ENCODE peak calls at places on chromosomes 3 and 15, in five cellular contexts. One of them, this sample, is unnamed.

GRCh38 chr15:60695713-60696522 is 217.0 kb upstream of the ICE2 start:
- DNase-seq in hippocampal formation: no peak
- DNase-seq in NCI-H1092 treated with DMSO at 0.1 percent for 48 hours: no peak
- DNase-seq in neural crest cell: no peak
- DNase-seq in PC-3: no peak
- DNase-seq in this sample: no peak

GRCh38 chr3:139518296-139518695 is 21.2 kb downstream of the RBP1 start:
- DNase-seq in hippocampal formation: no peak
- DNase-seq in NCI-H1092 treated with DMSO at 0.1 percent for 48 hours: no peak
- DNase-seq in neural crest cell: no peak
- DNase-seq in PC-3: no peak
- DNase-seq in this sample: no peak

GRCh38 chr3:119559441-119559963 is at the start of gene CD80:
- DNase-seq in hippocampal formation: no peak
- DNase-seq in NCI-H1092 treated with DMSO at 0.1 percent for 48 hours: no peak
- DNase-seq in neural crest cell: peak
- DNase-seq in PC-3: peak
- DNase-seq in this sample: peak

GRCh38 chr3:116201032-116201690 is 244.1 kb downstream of the LSAMP start:
- DNase-seq in hippocampal formation: no peak
- DNase-seq in NCI-H1092 treated with DMSO at 0.1 percent for 48 hours: no peak
- DNase-seq in neural crest cell: no peak
- DNase-seq in PC-3: no peak
- DNase-seq in this sample: no peak

GRCh38 chr3:12869025-12869695 is 27.8 kb upstream of the RPL32 start:
- DNase-seq in hippocampal formation: no peak
- DNase-seq in NCI-H1092 treated with DMSO at 0.1 percent for 48 hours: peak
- DNase-seq in neural crest cell: peak
- DNase-seq in PC-3: no peak
- DNase-seq in this sample: peak

GRCh38 chr3:194189243-194189791 is 53.4 kb downstream of the HES1 start:
- DNase-seq in hippocampal formation: no peak
- DNase-seq in NCI-H1092 treated with DMSO at 0.1 percent for 48 hours: peak
- DNase-seq in neural crest cell: no peak
- DNase-seq in PC-3: no peak
- DNase-seq in this sample: no peak

GRCh38 chr3:27666277-27666676 is 55.8 kb downstream of the EOMES start:
- DNase-seq in hippocampal formation: no peak
- DNase-seq in NCI-H1092 treated with DMSO at 0.1 percent for 48 hours: no peak
- DNase-seq in neural crest cell: no peak
- DNase-seq in PC-3: no peak
- DNase-seq in this sample: no peak

GRCh38 chr3:71130516-71131384 is 452.8 kb downstream of the FOXP1 start:
- DNase-seq in hippocampal formation: peak
- DNase-seq in NCI-H1092 treated with DMSO at 0.1 percent for 48 hours: peak
- DNase-seq in neural crest cell: peak
- DNase-seq in PC-3: peak
- DNase-seq in this sample: peak

GRCh38 chr3:3127432-3128010 is 781 bp downstream of the TRNT1 start:
- DNase-seq in hippocampal formation: no peak
- DNase-seq in NCI-H1092 treated with DMSO at 0.1 percent for 48 hours: peak
- DNase-seq in neural crest cell: no peak
- DNase-seq in PC-3: peak
- DNase-seq in this sample: peak

GRCh38 chr15:79372428-79372827 is 59.7 kb upstream of the MINAR1 start:
- DNase-seq in hippocampal formation: no peak
- DNase-seq in NCI-H1092 treated with DMSO at 0.1 percent for 48 hours: no peak
- DNase-seq in neural crest cell: no peak
- DNase-seq in PC-3: no peak
- DNase-seq in this sample: no peak

GRCh38 chr3:120113128-120114116 is 19.2 kb upstream of the GSK3B start:
- DNase-seq in hippocampal formation: no peak
- DNase-seq in NCI-H1092 treated with DMSO at 0.1 percent for 48 hours: no peak
- DNase-seq in neural crest cell: no peak
- DNase-seq in PC-3: peak
- DNase-seq in this sample: no peak

GRCh38 chr15:73872370-73872769 is 994 bp upstream of the TBC1D21 start:
- DNase-seq in hippocampal formation: no peak
- DNase-seq in NCI-H1092 treated with DMSO at 0.1 percent for 48 hours: no peak
- DNase-seq in neural crest cell: no peak
- DNase-seq in PC-3: peak
- DNase-seq in this sample: no peak

GRCh38 chr3:66411436-66411835 is 89.4 kb downstream of the LRIG1 start:
- DNase-seq in hippocampal formation: no peak
- DNase-seq in NCI-H1092 treated with DMSO at 0.1 percent for 48 hours: no peak
- DNase-seq in neural crest cell: no peak
- DNase-seq in PC-3: no peak
- DNase-seq in this sample: no peak

GRCh38 chr3:100047455-100048141 is 66.7 kb downstream of the FILIP1L start:
- DNase-seq in hippocampal formation: no peak
- DNase-seq in NCI-H1092 treated with DMSO at 0.1 percent for 48 hours: no peak
- DNase-seq in neural crest cell: peak
- DNase-seq in PC-3: peak
- DNase-seq in this sample: no peak

GRCh38 chr15:63231717-63232116 is 42.3 kb downstream of the RAB8B start:
- DNase-seq in hippocampal formation: no peak
- DNase-seq in NCI-H1092 treated with DMSO at 0.1 percent for 48 hours: no peak
- DNase-seq in neural crest cell: no peak
- DNase-seq in PC-3: no peak
- DNase-seq in this sample: no peak

GRCh38 chr3:50239649-50240048 is 3.6 kb downstream of the GNAI2 start:
- DNase-seq in hippocampal formation: no peak
- DNase-seq in NCI-H1092 treated with DMSO at 0.1 percent for 48 hours: no peak
- DNase-seq in neural crest cell: no peak
- DNase-seq in PC-3: no peak
- DNase-seq in this sample: no peak

GRCh38 chr3:69688400-69688799 is 50.9 kb upstream of the MITF start:
- DNase-seq in hippocampal formation: no peak
- DNase-seq in NCI-H1092 treated with DMSO at 0.1 percent for 48 hours: no peak
- DNase-seq in neural crest cell: no peak
- DNase-seq in PC-3: no peak
- DNase-seq in this sample: no peak

GRCh38 chr3:67362686-67363085 is 291.7 kb downstream of the SUCLG2 start:
- DNase-seq in hippocampal formation: no peak
- DNase-seq in NCI-H1092 treated with DMSO at 0.1 percent for 48 hours: no peak
- DNase-seq in neural crest cell: no peak
- DNase-seq in PC-3: peak
- DNase-seq in this sample: peak

GRCh38 chr3:98817546-98817945 is 54.4 kb downstream of the ST3GAL6 start:
- DNase-seq in hippocampal formation: peak
- DNase-seq in NCI-H1092 treated with DMSO at 0.1 percent for 48 hours: peak
- DNase-seq in neural crest cell: no peak
- DNase-seq in PC-3: peak
- DNase-seq in this sample: peak

GRCh38 chr3:27681249-27681748 is 40.8 kb downstream of the EOMES start:
- DNase-seq in hippocampal formation: peak
- DNase-seq in NCI-H1092 treated with DMSO at 0.1 percent for 48 hours: peak
- DNase-seq in neural crest cell: peak
- DNase-seq in PC-3: peak
- DNase-seq in this sample: peak

GRCh38 chr15:79682851-79683288 is 213.9 kb downstream of the MTHFS start:
- DNase-seq in hippocampal formation: no peak
- DNase-seq in NCI-H1092 treated with DMSO at 0.1 percent for 48 hours: no peak
- DNase-seq in neural crest cell: no peak
- DNase-seq in PC-3: peak
- DNase-seq in this sample: no peak

GRCh38 chr3:42960282-42960681 is 18.8 kb upstream of the GASK1A start:
- DNase-seq in hippocampal formation: no peak
- DNase-seq in NCI-H1092 treated with DMSO at 0.1 percent for 48 hours: no peak
- DNase-seq in neural crest cell: no peak
- DNase-seq in PC-3: peak
- DNase-seq in this sample: no peak

GRCh38 chr3:14989943-14990753 is 42.8 kb downstream of the NR2C2 start:
- DNase-seq in hippocampal formation: no peak
- DNase-seq in NCI-H1092 treated with DMSO at 0.1 percent for 48 hours: peak
- DNase-seq in neural crest cell: no peak
- DNase-seq in PC-3: no peak
- DNase-seq in this sample: peak